ENCODE peak calls at places on chromosomes 1 and 21, in five cellular contexts. I is endodermal cell, V is neural progenitor cell, K is foreskin fibroblast, T is left ventricle myocardium inferior. H is an unnamed sample.

GRCh38 chr1:226674892-226675719 is 64.0 kb downstream of the ITPKB start:
- DNase-seq in V (no peak), T (peak), K (no peak), I (no peak), H (peak)

GRCh38 chr1:171295821-171296220 is 18.2 kb upstream of the FMO4 start:
- DNase-seq in I (no peak), T (no peak), K (peak), V (no peak), H (no peak)

GRCh38 chr1:231318015-231318355 is 19.7 kb downstream of the EXOC8 start:
- DNase-seq in K (no peak), T (no peak), I (no peak), V (no peak), H (no peak)

GRCh38 chr1:29586991-29587745 is 350.8 kb downstream of the PTPRU start:
- DNase-seq in K (peak), V (no peak), T (no peak), I (peak), H (no peak)

GRCh38 chr1:225461533-225462428 is 33.9 kb upstream of the LBR start:
- DNase-seq in I (no peak), K (no peak), V (no peak), T (no peak), H (no peak)

GRCh38 chr21:38475519-38475918 is 22.8 kb downstream of the ERG start:
- DNase-seq in T (no peak), K (no peak), V (no peak), I (peak), H (no peak)

GRCh38 chr1:60281360-60281932 is 207.9 kb upstream of the C1orf87 start:
- DNase-seq in V (peak), I (peak), T (peak), K (peak), H (peak)

GRCh38 chr1:234500269-234500668 is 21.3 kb upstream of the TARBP1 start:
- DNase-seq in K (peak), T (no peak), I (no peak), V (no peak), H (no peak)

GRCh38 chr1:34984435-34985062 is 598 bp downstream of the TMEM35B start:
- DNase-seq in I (peak), K (peak), V (peak), T (peak), H (peak)

GRCh38 chr1:11921022-11921421 is 5.2 kb downstream of the KIAA2013 start:
- DNase-seq in I (no peak), K (no peak), V (peak), T (no peak), H (no peak)

GRCh38 chr1:170407601-170408000 is 124.4 kb upstream of the GORAB start:
- DNase-seq in V (no peak), T (no peak), K (no peak), I (no peak), H (peak)

GRCh38 chr1:112002525-112002924 is 13.1 kb upstream of the KCND3 start:
- DNase-seq in V (no peak), T (no peak), I (no peak), K (no peak), H (no peak)

GRCh38 chr1:47940321-47940720 is 56.9 kb downstream of the TRABD2B start:
- DNase-seq in T (no peak), K (peak), I (no peak), V (no peak), H (no peak)

GRCh38 chr21:42228709-42229220 is 9.8 kb downstream of the ABCG1 start:
- DNase-seq in V (no peak), K (no peak), I (no peak), T (no peak), H (no peak)

GRCh38 chr1:15413563-15414449 is 4.1 kb downstream of the EFHD2 start:
- DNase-seq in I (peak), V (no peak), T (no peak), K (no peak), H (no peak)

GRCh38 chr1:247216246-247216645 is 39.6 kb upstream of the VN1R5 start:
- DNase-seq in K (no peak), I (no peak), V (no peak), T (no peak), H (no peak)

GRCh38 chr1:116334015-116334547 is 39.0 kb upstream of the ATP1A1 start:
- DNase-seq in T (peak), K (peak), V (no peak), I (no peak), H (peak)

GRCh38 chr21:46509760-46510159 is 51.1 kb downstream of the DIP2A start:
- DNase-seq in I (no peak), K (no peak), V (no peak), T (no peak), H (peak)

GRCh38 chr1:40849801-40850592 is 12.2 kb downstream of the CITED4 start:
- DNase-seq in T (peak), K (peak), V (peak), I (peak), H (peak)

GRCh38 chr1:214397497-214397896 is 116.5 kb downstream of the SMYD2 start:
- DNase-seq in I (no peak), T (no peak), K (no peak), V (no peak), H (no peak)

GRCh38 chr1:50979964-50980363 is 9.9 kb downstream of the CDKN2C start:
- DNase-seq in K (no peak), V (no peak), T (no peak), I (no peak), H (no peak)

GRCh38 chr1:50978144-50978851 is 8.3 kb downstream of the CDKN2C start:
- DNase-seq in T (peak), V (peak), K (peak), I (peak), H (peak)

GRCh38 chr1:50977575-50978143 is 7.6 kb downstream of the CDKN2C start:
- DNase-seq in V (peak), K (peak), I (no peak), T (peak), H (peak)

GRCh38 chr1:50980505-50980904 is 10.5 kb downstream of the CDKN2C start:
- DNase-seq in K (no peak), I (no peak), T (no peak), V (no peak), H (no peak)

GRCh38 chr1:50978852-50979781 is 9.1 kb downstream of the CDKN2C start:
- DNase-seq in V (peak), I (peak), T (no peak), K (no peak), H (peak)
- H3K4me3 ChIP-seq in V (no peak), I (peak), T (peak), K (peak), H (peak)

GRCh38 chr21:35045539-35046222 is 3.4 kb downstream of the RUNX1 start:
- DNase-seq in T (no peak), K (no peak), I (no peak), V (no peak), H (no peak)
- H3K4me3 ChIP-seq in T (no peak), K (no peak), I (no peak), V (no peak), H (no peak)

GRCh38 chr1:107247679-107248078 is 106.8 kb downstream of the NTNG1 start:
- DNase-seq in I (no peak), K (no peak), V (no peak), T (no peak), H (no peak)
- H3K4me3 ChIP-seq in I (no peak), K (no peak), V (no peak), T (no peak), H (no peak)

DNA sequence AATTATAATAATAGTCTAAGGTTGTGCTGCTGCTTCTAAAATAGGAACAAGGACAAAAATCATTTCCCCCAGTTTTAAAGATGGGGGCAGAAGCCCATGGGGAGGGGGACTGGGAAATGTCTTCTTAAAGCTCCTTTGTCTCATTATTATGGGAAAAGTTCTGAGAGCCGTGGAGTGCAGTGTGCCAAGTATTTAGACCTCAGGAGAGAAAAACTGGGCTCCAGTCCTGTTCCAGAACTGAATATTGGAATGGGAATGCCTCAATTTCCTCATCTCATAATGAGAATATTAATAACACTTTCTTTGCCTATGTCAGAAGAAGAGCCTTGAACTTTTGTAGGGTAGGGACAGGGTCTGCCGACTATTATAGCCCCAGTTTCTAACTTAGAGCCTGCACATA is 40.9 kb upstream of the ATF3 start:
- DNase-seq in V (no peak), T (no peak), K (no peak), I (no peak), H (no peak)
- H3K4me3 ChIP-seq in V (no peak), T (no peak), K (no peak), I (no peak), H (no peak)

DNA sequence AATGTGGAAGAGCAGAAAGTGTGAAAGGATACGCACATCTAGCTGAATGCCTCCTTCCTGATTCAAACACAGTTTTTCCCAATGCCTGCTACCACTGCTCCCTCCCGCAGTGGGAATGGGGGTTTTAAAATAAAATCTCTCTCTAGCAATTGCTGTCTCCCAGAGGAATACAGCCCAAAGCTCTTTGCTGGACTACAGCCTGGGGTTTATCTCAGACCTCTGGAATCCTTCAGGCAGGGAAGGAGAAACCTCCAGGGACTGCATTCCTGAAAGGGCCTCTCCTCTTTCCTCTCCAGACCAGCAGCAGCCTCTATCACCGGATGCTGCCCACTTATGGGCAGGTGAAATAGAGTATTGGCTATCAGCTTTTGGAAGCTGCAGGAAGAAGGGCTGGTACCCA is 6.3 kb downstream of the IER5 start:
- DNase-seq in K (peak), T (no peak), V (peak), I (no peak), H (peak)
- H3K4me3 ChIP-seq in K (no peak), T (peak), V (no peak), I (no peak), H (peak)